ENCODE peak calls at places on chromosomes 16 and 17, in five cellular contexts. L is A549, T is GM12878, M is HepG2, F is K562. C is an unnamed sample.
A peak's percentile ranks its signal among the peaks of the same experiment; 100 is the strongest.

GRCh38 chr17:65334391-65334790 is 197.2 kb downstream of the RGS9 start:
- DNase-seq in L (no peak), T (no peak), M (no peak), F (no peak), C (no peak)

GRCh38 chr17:46847204-46848191 is 3.9 kb upstream of the WNT9B start:
- DNase-seq in L (no peak), T (no peak), M (peak; percentile 35), F (no peak), C (no peak)

GRCh38 chr16:81279375-81279774 is 35.4 kb upstream of the GAN start:
- DNase-seq in L (peak; percentile 14), T (no peak), M (no peak), F (no peak), C (peak; percentile 76)

GRCh38 chr16:75415169-75415908 is 18.0 kb downstream of the CFDP1 start:
- DNase-seq in L (no peak), T (no peak), M (no peak), F (no peak), C (no peak)

GRCh38 chr16:54657058-54657708 is 273.5 kb upstream of the IRX5 start:
- DNase-seq in L (peak; percentile 74), T (no peak), M (no peak), F (no peak), C (no peak)

GRCh38 chr16:52265446-52265861 is 281.5 kb downstream of the TOX3 start:
- DNase-seq in L (no peak), T (no peak), M (no peak), F (no peak), C (no peak)

GRCh38 chr17:1611715-1612114 is 16.9 kb downstream of the SLC43A2 start:
- DNase-seq in L (no peak), T (no peak), M (no peak), F (no peak), C (no peak)

GRCh38 chr16:30335598-30336474 is 19.3 kb downstream of the CD2BP2 start:
- DNase-seq in L (no peak), T (peak; percentile 23), M (peak; percentile 96), F (no peak), C (no peak)

GRCh38 chr17:28724500-28725165 is 1.4 kb downstream of the TLCD1 start:
- DNase-seq in L (peak; percentile 47), T (no peak), M (no peak), F (no peak), C (no peak)

GRCh38 chr16:49620158-49620867 is 235.6 kb downstream of the ZNF423 start:
- DNase-seq in L (peak; percentile 25), T (no peak), M (peak; percentile 51), F (peak; percentile 79), C (peak; percentile 71)

GRCh38 chr16:16150117-16150877 is 73.0 kb downstream of the ABCC6 start:
- DNase-seq in L (no peak), T (no peak), M (no peak), F (no peak), C (peak; percentile 58)

GRCh38 chr16:9665851-9666271 is 516.4 kb downstream of the GRIN2A start:
- DNase-seq in L (no peak), T (no peak), M (no peak), F (no peak), C (no peak)

GRCh38 chr16:8533509-8533908 is 56.8 kb downstream of the TMEM114 start:
- DNase-seq in L (no peak), T (no peak), M (no peak), F (no peak), C (no peak)

GRCh38 chr16:85656351-85657266 is 32.1 kb downstream of the GINS2 start:
- DNase-seq in L (no peak), T (no peak), M (no peak), F (no peak), C (no peak)

GRCh38 chr17:28416703-28417311 is 10.8 kb upstream of the SLC46A1 start:
- DNase-seq in L (peak; percentile 80), T (no peak), M (peak; percentile 87), F (peak; percentile 68), C (peak; percentile 61)

GRCh38 chr16:19879241-19879792 is 5.3 kb downstream of the GPRC5B start:
- DNase-seq in L (peak; percentile 24), T (no peak), M (peak; percentile 28), F (no peak), C (no peak)

GRCh38 chr17:21186399-21187187 is 27.4 kb downstream of the TMEM11 start:
- DNase-seq in L (no peak), T (no peak), M (no peak), F (no peak), C (peak; percentile 78)

GRCh38 chr17:36590082-36590481 is 1.6 kb upstream of the DHRS11 start:
- DNase-seq in L (no peak), T (no peak), M (no peak), F (peak; percentile 75), C (no peak)

GRCh38 chr17:38550661-38551060 is 55.1 kb downstream of the SRCIN1 start:
- DNase-seq in L (no peak), T (no peak), M (no peak), F (no peak), C (no peak)

GRCh38 chr17:67025216-67025792 is 19.1 kb upstream of the CACNG1 start:
- DNase-seq in L (no peak), T (no peak), M (no peak), F (no peak), C (no peak)

GRCh38 chr17:40373324-40373723 is 8.8 kb upstream of the GJD3 start:
- DNase-seq in L (no peak), T (no peak), M (no peak), F (no peak), C (no peak)

GRCh38 chr17:37124074-37124824 is 175.5 kb downstream of the AATF start:
- DNase-seq in L (no peak), T (no peak), M (no peak), F (no peak), C (no peak)

GRCh38 chr17:27892866-27893769 is at the start of gene LYRM9:
- DNase-seq in L (peak; percentile 90), T (peak; percentile 48), M (peak; percentile 75), F (peak; percentile 94), C (peak; percentile 91)

GRCh38 chr16:11989238-11990160 is 13.0 kb downstream of the SNX29 start:
- DNase-seq in L (no peak), T (no peak), M (no peak), F (no peak), C (no peak)

GRCh38 chr16:65178151-65178550 is 56.3 kb upstream of the CDH11 start:
- DNase-seq in L (no peak), T (no peak), M (no peak), F (no peak), C (no peak)

GRCh38 chr16:11175850-11176341 is 80.1 kb downstream of the SOCS1 start:
- DNase-seq in L (no peak), T (peak; percentile 95), M (no peak), F (no peak), C (no peak)

GRCh38 chr16:11949527-11949926 is 7.7 kb upstream of the NPIPB2 start:
- DNase-seq in L (peak; percentile 62), T (no peak), M (peak; percentile 73), F (peak; percentile 58), C (peak; percentile 21)

GRCh38 chr16:88804552-88805339 is 1.2 kb downstream of the CDT1 start:
- DNase-seq in L (no peak), T (no peak), M (peak; percentile 74), F (peak; percentile 53), C (no peak)
- TF ChIP-seq MYC in L (no peak), T (no peak), M (peak; percentile 60), F (no peak), C (no peak)

DNA sequence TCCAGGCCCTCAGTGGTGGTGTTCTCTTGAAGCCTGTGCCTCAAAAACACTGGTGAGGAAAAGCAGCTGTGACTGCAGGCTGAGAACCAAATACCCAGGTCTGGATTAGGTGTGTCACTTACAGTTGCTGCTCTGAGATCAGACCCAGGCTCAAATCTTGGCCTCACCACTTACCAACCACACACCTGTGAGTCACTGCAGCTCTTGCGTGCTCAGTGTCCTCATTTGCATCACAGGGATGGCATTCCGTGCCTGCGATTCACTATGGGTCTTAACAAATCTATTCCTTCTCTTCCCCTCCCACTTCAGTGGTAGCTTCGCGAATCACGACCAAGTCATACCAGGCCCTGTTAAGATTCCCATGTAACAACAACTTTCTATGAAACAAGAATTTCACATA is 233.4 kb upstream of the HSBP1 start:
- DNase-seq in L (no peak), T (no peak), M (no peak), F (no peak), C (no peak)
- H3K27ac ChIP-seq in L (no peak overlapping the region), T (no peak overlapping the region), M (no peak overlapping the region), F (no peak overlapping the region), C (no peak overlapping the region)

GRCh38 chr17:9906616-9907015 is 1.5 kb upstream of the RCVRN start:
- DNase-seq in L (no peak), T (no peak), M (no peak), F (no peak), C (no peak)

GRCh38 chr17:9904277-9905077 is 594 bp downstream of the RCVRN start:
- DNase-seq in L (no peak), T (no peak), M (no peak), F (no peak), C (no peak)

GRCh38 chr17:9907131-9907530 is 2.1 kb upstream of the RCVRN start:
- DNase-seq in L (no peak), T (no peak), M (no peak), F (no peak), C (no peak)

GRCh38 chr17:9905078-9905415 is at the start of gene RCVRN:
- DNase-seq in L (no peak), T (no peak), M (no peak), F (no peak), C (no peak)

GRCh38 chr17:9905902-9906301 is 831 bp upstream of the RCVRN start:
- DNase-seq in L (peak; percentile 64), T (no peak), M (peak; percentile 3), F (peak; percentile 54), C (no peak)
- TF ChIP-seq MYC in L (no peak), T (no peak), M (no peak), F (no peak), C (no peak)

GRCh38 chr17:4585203-4585939 is 1.0 kb downstream of the SMTNL2 start:
- DNase-seq in L (no peak), T (no peak), M (peak; percentile 36), F (no peak), C (no peak)
- H3K27ac ChIP-seq in L (no peak overlapping the region), T (no peak overlapping the region), M (no peak overlapping the region), F (no peak overlapping the region), C (no peak overlapping the region)

GRCh38 chr17:29909604-29910003 is 20.4 kb downstream of the SSH2 start:
- DNase-seq in L (no peak), T (no peak), M (no peak), F (no peak), C (no peak)
- TF ChIP-seq MYC in L (no peak), T (no peak), M (no peak), F (no peak), C (no peak)

GRCh38 chr17:82772026-82772425 is 20.2 kb downstream of the TBCD start:
- DNase-seq in L (peak; percentile 54), T (no peak), M (peak; percentile 71), F (no peak), C (no peak)
- H3K27ac ChIP-seq in L (no peak overlapping the region), T (no peak overlapping the region), M (no peak overlapping the region), F (no peak overlapping the region), C (no peak overlapping the region)